ENCODE peak calls at places on chromosomes 12 and 14, in eight cellular contexts. B is Peyer's patch, N is A549, H is suprapubic skin, F is ovary, T is upper lobe of left lung, M is IMR-90, S is endothelial cell of umbilical vein. J is an unnamed sample.

GRCh38 chr12:6229224-6229748 is 29.1 kb downstream of the CD9 start:
- DNase-seq in H (no peak), N (no peak), T (peak), M (no peak), S (no peak), B (peak), F (no peak), J (no peak)

GRCh38 chr14:104596927-104597351 is 7.6 kb downstream of the TMEM179 start:
- DNase-seq in H (no peak), F (no peak), M (no peak), S (no peak), B (no peak), N (no peak), T (no peak), J (no peak)

GRCh38 chr14:104118006-104118844 is 20.2 kb upstream of the KIF26A start:
- DNase-seq in T (no peak), H (peak), N (no peak), M (no peak), B (peak), F (no peak), S (no peak), J (no peak)

GRCh38 chr14:35144029-35144428 is 21.7 kb downstream of the PRORP start:
- DNase-seq in B (no peak), F (no peak), H (no peak), S (no peak), T (no peak), M (no peak), N (no peak), J (no peak)

GRCh38 chr12:113334786-113335539 is at the start of gene SLC8B1:
- DNase-seq in H (peak), B (peak), N (peak), S (peak), F (peak), T (peak), M (peak), J (peak)

GRCh38 chr14:26839481-26839880 is 241.6 kb upstream of the NOVA1 start:
- DNase-seq in T (no peak), B (no peak), F (no peak), M (no peak), S (no peak), H (no peak), N (no peak), J (no peak)

GRCh38 chr14:71576472-71576871 is 355.8 kb upstream of the RGS6 start:
- DNase-seq in F (no peak), M (no peak), T (no peak), H (no peak), S (peak), N (no peak), B (no peak), J (no peak)

GRCh38 chr12:116592116-116592637 is 33.0 kb downstream of the MAP1LC3B2 start:
- DNase-seq in H (peak), B (peak), N (no peak), T (peak), F (peak), M (no peak), S (peak), J (no peak)

GRCh38 chr12:45522227-45522626 is 207.3 kb upstream of the ARID2 start:
- DNase-seq in M (no peak), B (no peak), F (no peak), S (no peak), N (no peak), T (no peak), H (no peak), J (no peak)

GRCh38 chr12:24562761-24563392 is 386.0 kb downstream of the BCAT1 start:
- DNase-seq in H (peak), F (peak), M (peak), B (no peak), N (peak), T (peak), S (peak), J (peak)

GRCh38 chr12:108832730-108833354 is 24.5 kb downstream of the SSH1 start:
- DNase-seq in M (peak), H (no peak), T (no peak), F (no peak), N (peak), S (peak), B (no peak), J (peak)

GRCh38 chr14:101476258-101476930 is 84.9 kb upstream of the DIO3 start:
- DNase-seq in T (peak), M (no peak), S (no peak), B (peak), F (no peak), N (no peak), H (peak), J (no peak)

GRCh38 chr14:55599250-55599879 is 19.4 kb downstream of the KTN1 start:
- DNase-seq in M (no peak), F (peak), B (peak), H (no peak), T (peak), N (peak), S (no peak), J (no peak)

GRCh38 chr14:22432348-22432976 is 156.6 kb downstream of the DAD1 start:
- DNase-seq in T (peak), N (peak), M (peak), B (no peak), S (peak), F (peak), H (no peak), J (peak)

GRCh38 chr12:51118706-51119105 is 35.3 kb upstream of the CSRNP2 start:
- DNase-seq in F (no peak), M (peak), B (no peak), S (no peak), N (no peak), T (no peak), H (no peak), J (peak)

GRCh38 chr14:101226265-101226602 is 322.7 kb upstream of the RTL1 start:
- DNase-seq in T (no peak), M (no peak), B (no peak), F (no peak), H (no peak), N (no peak), S (no peak), J (no peak)

GRCh38 chr14:64421166-64421565 is 33.0 kb downstream of the MTHFD1 start:
- DNase-seq in T (no peak), N (peak), B (no peak), H (no peak), F (no peak), M (peak), S (no peak), J (no peak)

GRCh38 chr14:45038865-45039264 is 45.1 kb upstream of the PRPF39 start:
- DNase-seq in M (no peak), F (no peak), B (no peak), N (peak), S (no peak), H (no peak), T (no peak), J (no peak)

GRCh38 chr12:84911331-84912190 is 1.0 kb downstream of the SLC6A15 start:
- DNase-seq in B (peak), M (peak), N (peak), F (peak), H (peak), S (peak), T (peak), J (no peak)

GRCh38 chr14:60862283-60862682 is 118.6 kb downstream of the TRMT5 start:
- DNase-seq in N (no peak), M (no peak), H (no peak), B (peak), S (peak), T (peak), F (peak), J (no peak)

GRCh38 chr12:39723831-39724230 is 104.2 kb upstream of the ABCD2 start:
- DNase-seq in H (no peak), S (no peak), T (no peak), M (no peak), N (peak), B (no peak), F (no peak), J (peak)

GRCh38 chr12:53754633-53755261 is 3.0 kb upstream of the CISTR start:
- DNase-seq in B (no peak), M (peak), N (no peak), F (no peak), S (no peak), T (peak), H (no peak), J (no peak)

GRCh38 chr12:503111-503761 is 43.5 kb downstream of the B4GALNT3 start:
- DNase-seq in N (no peak), M (no peak), T (peak), S (peak), H (no peak), B (peak), F (no peak), J (no peak)

GRCh38 chr12:1593232-1594044 is 943 bp downstream of the FBXL14 start:
- DNase-seq in F (no peak), M (no peak), T (peak), H (peak), B (peak), N (peak), S (peak), J (no peak)

GRCh38 chr12:125121095-125121494 is 55.9 kb downstream of the AACS start:
- DNase-seq in B (no peak), H (no peak), M (no peak), F (no peak), N (no peak), S (no peak), T (peak), J (no peak)

GRCh38 chr12:12091977-12092663 is 21.4 kb downstream of the BCL2L14 start:
- DNase-seq in F (no peak), N (no peak), M (no peak), T (no peak), S (peak), B (no peak), H (no peak), J (no peak)

GRCh38 chr12:113933201-113933786 is 32.8 kb downstream of the RBM19 start:
- DNase-seq in H (no peak), N (no peak), M (peak), T (no peak), S (no peak), B (no peak), F (peak), J (no peak)

GRCh38 chr12:30457621-30458289 is 237.9 kb downstream of the IPO8 start:
- DNase-seq in H (no peak), B (no peak), M (peak), F (no peak), S (peak), N (peak), T (no peak), J (peak)

GRCh38 chr12:81976661-81977060 is 217.5 kb upstream of the PPFIA2 start:
- DNase-seq in F (no peak), S (no peak), B (no peak), H (no peak), M (no peak), N (no peak), T (no peak), J (no peak)

GRCh38 chr14:81427348-81428058 is 27.4 kb upstream of the STON2 start:
- DNase-seq in B (no peak), T (peak), S (no peak), N (no peak), M (no peak), F (peak), H (no peak), J (no peak)

GRCh38 chr12:117015811-117016210 is 83.4 kb downstream of the TESC start:
- DNase-seq in H (no peak), F (no peak), B (no peak), S (no peak), M (no peak), T (no peak), N (no peak), J (no peak)

GRCh38 chr12:121448771-121449315 is 48.9 kb downstream of the RNF34 start:
- DNase-seq in H (no peak), N (no peak), F (no peak), B (no peak), T (no peak), S (no peak), M (no peak), J (no peak)

GRCh38 chr12:53752651-53753050 is 872 bp upstream of the CISTR start:
- DNase-seq in M (no peak), N (no peak), F (no peak), T (no peak), H (no peak), S (no peak), B (no peak), J (no peak)

GRCh38 chr14:23164250-23164649 is 19.2 kb downstream of the SLC7A8 start:
- DNase-seq in B (no peak), T (peak), N (no peak), H (no peak), S (no peak), M (no peak), F (no peak), J (no peak)

GRCh38 chr12:25788707-25789106 is 169.8 kb upstream of the RASSF8 start:
- DNase-seq in B (no peak), T (no peak), N (no peak), M (no peak), H (no peak), F (no peak), S (peak), J (no peak)

GRCh38 chr12:58860788-58861240 is 59.5 kb downstream of the LRIG3 start:
- DNase-seq in T (no peak), S (no peak), N (no peak), B (no peak), M (no peak), F (no peak), H (no peak), J (no peak)

DNA sequence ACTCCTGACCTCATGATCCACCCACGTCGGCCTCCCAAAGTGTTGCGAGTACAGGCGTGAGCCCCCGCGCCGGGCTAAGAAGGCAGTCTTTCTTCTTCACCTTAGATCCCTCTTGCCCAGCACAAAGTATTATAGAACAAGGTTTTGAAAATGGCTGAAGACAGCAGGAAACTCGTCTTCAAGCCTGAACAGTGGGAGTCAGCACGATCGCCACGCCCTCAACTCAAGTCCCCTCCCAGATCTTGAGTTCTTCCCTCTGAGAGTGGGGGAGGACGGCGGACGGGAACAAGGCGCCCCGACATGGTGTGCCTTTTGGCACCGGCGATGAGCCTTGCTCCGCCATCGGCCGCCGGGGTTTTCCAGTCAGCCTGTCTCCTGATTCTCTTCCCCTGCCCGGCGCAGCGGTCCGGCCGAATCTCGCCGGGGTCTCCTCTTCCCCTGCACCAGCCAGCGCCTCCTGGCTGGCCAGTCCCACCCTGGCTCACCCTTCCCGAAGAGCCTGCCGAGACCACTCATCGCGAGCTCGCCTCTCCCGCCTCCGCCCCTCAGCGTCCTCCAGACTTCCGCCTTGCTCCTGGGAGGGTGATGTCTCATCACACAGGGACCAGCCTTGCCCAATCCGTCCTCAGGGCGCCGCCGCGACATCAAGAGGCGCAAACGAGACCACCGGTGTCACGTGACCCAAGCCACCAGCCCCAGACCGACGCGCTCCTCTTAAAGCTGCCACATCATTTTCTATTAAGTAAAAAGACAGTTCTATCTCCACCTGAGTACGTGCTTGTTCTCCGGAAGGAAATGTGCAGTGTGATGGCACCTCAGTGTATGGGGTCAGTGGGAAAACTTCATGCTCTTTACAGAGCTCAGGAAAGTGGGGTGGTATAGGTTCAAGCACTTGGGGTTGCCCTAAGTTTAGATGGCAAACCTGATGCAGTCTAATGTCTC is at the start of gene CHMP4A:
- DNase-seq in F (peak), B (peak), T (peak), N (peak), S (peak), H (peak), M (peak), J (peak)
- TF ChIP-seq POLR2A in F (peak), B (peak), T (peak), N (peak), S (peak), H (peak), M (peak), J (peak)

GRCh38 chr12:31899136-31899535 is 60.1 kb upstream of the RESF1 start:
- DNase-seq in M (no peak), B (no peak), F (no peak), N (no peak), T (no peak), S (no peak), H (no peak), J (no peak)

GRCh38 chr12:31900271-31900670 is 58.9 kb upstream of the RESF1 start:
- DNase-seq in B (no peak), T (no peak), H (no peak), M (no peak), S (no peak), N (no peak), F (no peak), J (no peak)

GRCh38 chr12:31895449-31896150 is 63.6 kb upstream of the RESF1 start:
- DNase-seq in B (no peak), T (no peak), F (no peak), N (no peak), H (no peak), S (no peak), M (no peak), J (no peak)

GRCh38 chr12:31897791-31898503 is 61.3 kb upstream of the RESF1 start:
- DNase-seq in F (no peak), N (peak), B (peak), H (no peak), T (peak), S (peak), M (no peak), J (no peak)

DNA sequence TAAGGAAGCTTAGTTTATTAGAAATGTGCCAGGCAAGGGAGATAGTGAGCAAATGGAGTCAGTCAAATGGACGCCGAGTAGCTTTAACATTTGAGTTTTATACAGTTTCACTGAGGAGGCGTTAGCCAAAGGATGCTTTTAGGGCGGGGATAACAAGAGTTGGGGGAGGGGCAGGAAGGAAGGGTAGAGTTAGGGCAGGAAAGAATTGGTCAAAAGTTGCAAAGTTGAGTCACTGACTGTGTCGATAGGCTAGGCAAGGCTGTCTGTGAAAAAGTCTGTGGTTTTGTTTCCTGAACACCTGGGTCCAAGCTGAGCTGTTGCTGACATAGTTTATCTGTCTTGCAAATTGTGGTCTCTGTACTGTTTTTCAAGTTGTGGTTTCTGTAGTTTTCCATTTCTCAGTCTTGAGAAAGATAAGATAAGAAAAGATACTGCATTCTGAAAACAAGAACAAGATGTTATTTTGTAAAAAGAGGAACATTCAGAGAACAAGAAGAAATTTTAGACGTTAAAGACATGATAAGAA is 62.6 kb upstream of the RESF1 start:
- DNase-seq in S (peak), N (no peak), F (peak), M (peak), B (peak), T (peak), H (no peak), J (no peak)
- TF ChIP-seq POLR2A in S (no peak), N (no peak), F (no peak), M (no peak), B (no peak), T (no peak), H (no peak), J (no peak)

GRCh38 chr12:4151362-4152121 is 122.0 kb upstream of the CCND2 start:
- DNase-seq in M (no peak), F (no peak), T (no peak), H (no peak), S (no peak), N (no peak), B (no peak), J (no peak)

GRCh38 chr12:4154672-4155225 is 118.8 kb upstream of the CCND2 start:
- DNase-seq in B (no peak), M (no peak), S (no peak), N (no peak), T (no peak), H (no peak), F (no peak), J (no peak)

GRCh38 chr12:4148418-4149056 is 125.0 kb upstream of the CCND2 start:
- DNase-seq in T (peak), F (no peak), H (no peak), M (no peak), B (peak), N (no peak), S (no peak), J (no peak)

GRCh38 chr12:4153343-4153892 is 120.1 kb upstream of the CCND2 start:
- DNase-seq in T (peak), H (no peak), M (no peak), N (no peak), B (peak), S (no peak), F (no peak), J (no peak)

DNA sequence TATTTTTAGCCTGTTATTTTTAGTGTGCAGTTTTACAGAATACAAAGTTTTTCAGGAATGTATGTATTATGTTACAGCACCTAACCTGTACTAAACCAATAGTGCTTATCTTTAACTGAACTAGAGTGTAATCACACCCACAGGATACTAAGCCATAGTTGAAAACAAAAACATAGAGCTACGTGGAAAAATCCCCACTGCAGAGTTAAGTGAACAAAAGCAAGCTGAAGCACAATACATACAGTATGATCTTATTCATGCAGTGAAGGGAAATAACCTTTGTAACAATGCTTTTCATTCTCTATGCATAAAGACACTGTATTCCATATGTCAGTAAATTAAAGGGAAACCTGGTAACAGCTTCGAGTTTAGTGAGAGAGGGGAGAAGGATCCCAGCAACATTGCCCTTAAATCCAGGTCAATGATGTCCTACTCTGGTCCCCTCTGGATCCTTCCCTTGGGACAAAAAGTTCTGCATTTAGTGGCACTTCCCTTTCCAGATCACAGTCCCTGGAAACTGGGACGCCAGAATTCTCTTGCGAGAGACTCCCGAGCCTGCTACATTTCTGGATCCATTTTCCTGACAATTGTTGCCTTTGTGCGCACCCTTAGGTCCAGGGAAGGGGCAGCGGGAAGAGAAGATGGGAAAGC is 121.3 kb upstream of the CCND2 start:
- DNase-seq in B (no peak), M (no peak), T (no peak), N (no peak), H (no peak), S (no peak), F (no peak), J (no peak)
- TF ChIP-seq POLR2A in B (no peak), M (no peak), T (no peak), N (no peak), H (no peak), S (no peak), F (no peak), J (no peak)

GRCh38 chr12:20028033-20028432 is 340.3 kb upstream of the PDE3A start:
- DNase-seq in M (no peak), B (no peak), H (no peak), N (no peak), S (peak), F (no peak), T (no peak), J (no peak)

DNA sequence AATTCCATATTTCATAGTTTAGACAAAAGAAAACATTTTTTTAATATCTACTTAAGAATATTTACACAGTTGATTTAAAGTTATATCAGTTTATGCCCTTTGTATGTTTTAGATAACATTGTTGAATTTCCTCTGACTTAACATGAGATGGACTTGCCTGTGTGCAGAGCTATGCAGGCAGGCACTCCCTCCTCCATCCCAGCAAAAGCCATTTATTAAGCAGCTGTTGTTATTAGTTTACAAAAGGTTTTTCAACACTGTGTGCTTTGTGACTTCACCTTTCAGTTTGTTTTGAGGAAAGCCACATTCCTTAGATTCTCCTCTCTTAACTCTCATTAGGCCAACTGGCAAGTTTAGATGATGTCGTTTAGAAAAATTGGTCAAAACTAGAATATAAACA is 337.5 kb upstream of the PDE3A start:
- DNase-seq in M (peak), S (peak), F (no peak), T (no peak), B (no peak), H (no peak), N (peak), J (no peak)
- TF ChIP-seq POLR2A in M (no peak), S (peak), F (no peak), T (no peak), B (no peak), H (no peak), N (no peak), J (no peak)